ENCODE peak calls at places on chromosomes 13 and 19, in nine cellular contexts. K, X, V, P, O, F, W, D and Y are unnamed samples.

GRCh38 chr19:12784871-12785430 is 6.3 kb upstream of the JUNB start:
- DNase-seq in F (no peak), X (no peak), K (no peak), W (peak), P (peak), V (no peak), D (no peak), O (no peak), Y (no peak)

GRCh38 chr19:30093966-30094770 is 152.1 kb downstream of the URI1 start:
- DNase-seq in X (no peak), K (no peak), W (no peak), F (no peak), D (no peak), V (no peak), O (no peak), P (no peak), Y (no peak)

GRCh38 chr19:34475026-34475974 is 6.3 kb upstream of the WTIP start:
- DNase-seq in O (no peak), W (peak), D (peak), X (no peak), K (no peak), P (no peak), V (no peak), F (no peak), Y (peak)

GRCh38 chr19:56383826-56384605 is 9.3 kb downstream of the ZNF582 start:
- DNase-seq in D (no peak), O (no peak), W (no peak), P (no peak), V (no peak), X (no peak), F (no peak), K (no peak), Y (no peak)

GRCh38 chr19:53647350-53647749 is 15.6 kb downstream of the DPRX start:
- DNase-seq in D (no peak), F (no peak), X (no peak), W (no peak), O (no peak), P (no peak), V (no peak), K (no peak), Y (no peak)

GRCh38 chr13:58573742-58574141 is 942.2 kb downstream of the PCDH17 start:
- DNase-seq in W (no peak), P (no peak), X (no peak), D (no peak), F (no peak), K (no peak), O (no peak), V (no peak), Y (no peak)

GRCh38 chr13:84497613-84498012 is 615.3 kb upstream of the SLITRK1 start:
- DNase-seq in F (no peak), V (no peak), X (peak), P (no peak), K (no peak), O (no peak), W (no peak), D (no peak), Y (no peak)

GRCh38 chr13:46896346-46897138 is at the start of gene HTR2A:
- DNase-seq in W (peak), K (no peak), D (peak), V (no peak), F (no peak), P (no peak), X (peak), O (no peak), Y (peak)

GRCh38 chr13:46598820-46599180 is 45.8 kb downstream of the LRCH1 start:
- DNase-seq in W (no peak), V (no peak), D (no peak), X (no peak), K (no peak), P (no peak), F (no peak), O (no peak), Y (no peak)

GRCh38 chr13:45882626-45883025 is 31.1 kb upstream of the SIAH3 start:
- DNase-seq in P (no peak), F (no peak), X (peak), K (no peak), D (no peak), W (no peak), V (no peak), O (no peak), Y (peak)

GRCh38 chr13:32846020-32846451 is 170.2 kb upstream of the KL start:
- DNase-seq in W (no peak), P (no peak), V (no peak), O (no peak), F (no peak), D (no peak), X (no peak), K (no peak), Y (peak)

GRCh38 chr13:98232456-98232855 is 55.4 kb upstream of the RNF113B start:
- DNase-seq in P (no peak), D (no peak), X (no peak), K (no peak), F (no peak), W (no peak), V (no peak), O (no peak), Y (no peak)

GRCh38 chr13:95714142-95714832 is 37.3 kb downstream of the DNAJC3 start:
- DNase-seq in X (no peak), O (no peak), K (no peak), F (no peak), V (no peak), D (peak), W (peak), P (no peak), Y (peak)

GRCh38 chr19:48674921-48675824 is 2.4 kb upstream of the NTN5 start:
- DNase-seq in F (peak), P (peak), V (peak), X (peak), K (peak), D (peak), O (peak), W (peak), Y (peak)

GRCh38 chr13:107117327-107118012 is 549.5 kb upstream of the ARGLU1 start:
- DNase-seq in D (peak), O (no peak), P (no peak), F (no peak), W (no peak), V (no peak), K (no peak), X (peak), Y (peak)

GRCh38 chr13:33285420-33286124 is at the start of gene STARD13:
- DNase-seq in O (peak), D (peak), P (peak), V (no peak), K (no peak), X (peak), W (peak), F (peak), Y (peak)

GRCh38 chr19:48480476-48481190 is 11.5 kb downstream of the CYTH2 start:
- DNase-seq in P (no peak), O (no peak), K (no peak), F (no peak), D (peak), X (no peak), V (peak), W (peak), Y (no peak)

GRCh38 chr19:3365447-3366103 is 808 bp upstream of the NFIC start:
- DNase-seq in D (no peak), P (no peak), F (no peak), W (peak), K (no peak), X (peak), V (no peak), O (peak), Y (no peak)

GRCh38 chr13:102965802-102966201 is 100.4 kb downstream of the SLC10A2 start:
- DNase-seq in F (no peak), W (no peak), P (peak), O (no peak), V (no peak), D (no peak), X (no peak), K (no peak), Y (no peak)

GRCh38 chr19:6766357-6767080 is 716 bp downstream of the SH2D3A start:
- DNase-seq in K (no peak), X (no peak), P (peak), O (no peak), V (no peak), W (no peak), D (no peak), F (no peak), Y (no peak)

GRCh38 chr13:29435125-29435911 is 160.2 kb downstream of the SLC7A1 start:
- DNase-seq in F (peak), V (no peak), P (peak), X (no peak), D (peak), K (no peak), W (peak), O (no peak), Y (peak)

GRCh38 chr13:68588623-68589022 is 1358.5 kb upstream of the PCDH9 start:
- DNase-seq in D (no peak), P (no peak), O (peak), F (no peak), V (no peak), W (no peak), K (no peak), X (no peak), Y (no peak)

GRCh38 chr19:31152906-31153305 is 196.3 kb downstream of the TSHZ3 start:
- DNase-seq in F (no peak), W (no peak), P (no peak), O (no peak), K (no peak), V (no peak), D (peak), X (no peak), Y (peak)

GRCh38 chr13:33611016-33611805 is 206.7 kb upstream of the RFC3 start:
- DNase-seq in D (no peak), F (no peak), W (peak), O (peak), V (no peak), K (no peak), X (no peak), P (peak), Y (peak)

GRCh38 chr19:46381746-46382345 is 31.5 kb downstream of the CCDC8 start:
- DNase-seq in O (no peak), V (no peak), K (no peak), W (no peak), X (no peak), P (no peak), D (no peak), F (no peak), Y (no peak)

GRCh38 chr13:32940601-32941000 is 75.6 kb upstream of the KL start:
- DNase-seq in V (no peak), X (peak), D (no peak), F (no peak), W (peak), O (peak), P (no peak), K (no peak), Y (peak)

GRCh38 chr13:21579754-21580316 is 24.1 kb downstream of the MICU2 start:
- DNase-seq in W (no peak), K (no peak), X (no peak), O (no peak), P (no peak), V (no peak), F (no peak), D (no peak), Y (no peak)

GRCh38 chr19:33226550-33227241 is 1.0 kb upstream of the SLC7A10 start:
- DNase-seq in P (no peak), W (peak), V (no peak), X (peak), D (no peak), F (no peak), O (no peak), K (no peak), Y (no peak)

GRCh38 chr19:3253270-3253669 is 28.8 kb downstream of the CELF5 start:
- DNase-seq in P (no peak), K (no peak), V (no peak), X (peak), D (no peak), W (peak), O (peak), F (no peak), Y (no peak)

GRCh38 chr19:44887648-44888047 is 3.4 kb upstream of the TOMM40 start:
- DNase-seq in F (no peak), K (no peak), O (no peak), D (no peak), X (no peak), P (no peak), W (no peak), V (no peak), Y (no peak)

GRCh38 chr19:30692517-30692870 is 320.3 kb downstream of the ZNF536 start:
- DNase-seq in V (no peak), K (no peak), F (no peak), W (peak), P (no peak), O (no peak), D (peak), X (peak), Y (no peak)